ENCODE peak calls at places on chromosomes 11 and 22, in four cellular contexts. X, Y, U and J are unnamed samples.

GRCh38 chr22:45549739-45550138 is 47.1 kb downstream of the FBLN1 start:
- DNase-seq in X (no peak), U (no peak), Y (no peak), J (no peak)

GRCh38 chr11:96486890-96487633 is 97.2 kb downstream of the JRKL start:
- DNase-seq in Y (peak; percentile 85), X (no peak), U (peak; percentile 84), J (peak; percentile 49)

GRCh38 chr11:131674051-131674755 is 303.8 kb downstream of the NTM start:
- DNase-seq in U (peak; percentile 21), Y (peak; percentile 68), X (peak; percentile 86), J (peak; percentile 38)

GRCh38 chr11:66912963-66913362 is 45.2 kb downstream of the PC start:
- DNase-seq in U (peak; percentile 81), X (no peak), Y (no peak), J (no peak)

GRCh38 chr11:27183672-27184457 is 143.2 kb downstream of the BBOX1 start:
- DNase-seq in X (peak; percentile 43), U (peak; percentile 63), Y (peak; percentile 74), J (peak; percentile 78)

GRCh38 chr11:83292709-83293435 is 6.7 kb upstream of the CCDC90B start:
- DNase-seq in U (peak; percentile 57), Y (peak; percentile 67), X (no peak), J (peak; percentile 60)

GRCh38 chr22:49232319-49233067 is 595.2 kb downstream of the BRD1 start:
- DNase-seq in U (no peak), Y (no peak), X (no peak), J (no peak)

GRCh38 chr22:46338636-46339035 is 3.1 kb downstream of the TRMU start:
- DNase-seq in Y (no peak), U (no peak), X (no peak), J (no peak)

GRCh38 chr11:83827940-83828554 is 541.9 kb upstream of the CCDC90B start:
- DNase-seq in U (peak; percentile 42), Y (peak; percentile 46), X (no peak), J (peak; percentile 40)

GRCh38 chr11:28133146-28133545 is 25.0 kb downstream of the METTL15 start:
- DNase-seq in Y (no peak), X (no peak), U (no peak), J (no peak)

GRCh38 chr22:23911318-23911980 is 17.3 kb downstream of the MIF start:
- DNase-seq in Y (no peak), U (no peak), X (no peak), J (no peak)
- TF ChIP-seq NR3C1 in Y (no peak), U (no peak), X (no peak), J (no peak)

DNA sequence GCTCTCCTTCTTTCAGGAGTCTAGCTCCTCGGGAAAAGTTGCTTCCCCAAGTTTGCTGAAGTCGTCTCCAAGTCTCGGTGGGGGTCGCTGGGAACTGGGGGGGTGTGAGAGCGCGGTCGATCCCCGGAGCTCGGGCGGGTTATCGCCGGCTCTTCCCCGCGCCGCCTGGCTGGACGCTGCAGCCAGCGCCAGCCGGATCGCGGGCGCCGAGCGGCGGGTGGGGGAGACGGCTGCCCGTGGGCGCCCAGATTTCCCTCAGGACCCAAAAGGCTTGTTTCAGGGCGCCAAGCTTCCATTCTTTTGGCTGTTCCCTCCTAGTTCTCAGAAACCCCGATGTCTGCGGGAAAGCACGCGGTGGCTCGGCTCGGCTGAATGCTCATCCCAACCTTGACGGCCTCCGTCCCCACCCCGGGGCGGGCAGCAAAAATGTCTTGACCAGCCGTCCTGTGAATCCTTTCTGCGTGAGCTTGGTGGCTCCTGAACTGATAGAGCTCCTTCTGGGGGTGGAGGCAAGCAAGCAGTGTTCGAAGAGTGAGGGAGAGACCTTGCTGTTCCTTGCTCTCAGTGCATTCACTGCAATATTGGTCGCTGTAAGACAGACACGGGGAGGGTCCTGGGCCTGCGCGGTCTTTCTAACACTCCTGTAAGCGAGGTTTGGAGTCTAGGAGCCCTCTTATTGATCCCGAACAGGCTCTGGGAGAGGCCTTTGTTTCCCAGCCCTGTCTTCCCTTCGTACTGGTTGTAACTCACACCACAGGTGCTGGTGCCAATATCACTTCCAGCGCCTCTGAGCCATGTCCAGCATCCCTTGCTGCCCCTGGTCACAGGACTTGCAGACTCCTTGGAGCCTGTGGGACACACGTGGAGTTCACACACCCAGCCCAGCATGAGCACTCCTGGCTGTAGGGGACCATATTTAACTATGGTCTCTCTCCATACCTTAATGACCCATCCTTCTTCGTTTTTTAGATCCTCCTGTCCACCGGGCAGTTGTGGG is 1.8 kb downstream of the ZBTB16 start:
- DNase-seq in U (no peak), X (peak; percentile 20), Y (no peak), J (no peak)
- TF ChIP-seq NR3C1 in U (no peak), X (no peak), Y (no peak), J (no peak)

GRCh38 chr11:112581747-112582146 is 321.1 kb upstream of the PLET1 start:
- DNase-seq in Y (no peak), X (no peak), U (no peak), J (no peak)

GRCh38 chr11:112582366-112582765 is 321.7 kb upstream of the PLET1 start:
- DNase-seq in X (no peak), U (no peak), Y (no peak), J (no peak)

GRCh38 chr11:112587664-112588063 is 327.0 kb upstream of the PLET1 start:
- DNase-seq in X (no peak), Y (no peak), U (no peak), J (no peak)

GRCh38 chr11:112583246-112583893 is 322.7 kb upstream of the PLET1 start:
- DNase-seq in Y (no peak), X (no peak), U (no peak), J (no peak)

GRCh38 chr11:112584674-112585073 is 324.0 kb upstream of the PLET1 start:
- DNase-seq in Y (peak; percentile 8), X (peak; percentile 66), U (no peak), J (no peak)
- TF ChIP-seq NR3C1 in Y (no peak), X (no peak), U (no peak), J (no peak)

GRCh38 chr11:122797651-122798050 is 40.6 kb upstream of the CRTAM start:
- DNase-seq in X (no peak), Y (no peak), U (no peak), J (no peak)
- TF ChIP-seq NR3C1 in X (no peak), Y (no peak), U (no peak), J (no peak)

DNA sequence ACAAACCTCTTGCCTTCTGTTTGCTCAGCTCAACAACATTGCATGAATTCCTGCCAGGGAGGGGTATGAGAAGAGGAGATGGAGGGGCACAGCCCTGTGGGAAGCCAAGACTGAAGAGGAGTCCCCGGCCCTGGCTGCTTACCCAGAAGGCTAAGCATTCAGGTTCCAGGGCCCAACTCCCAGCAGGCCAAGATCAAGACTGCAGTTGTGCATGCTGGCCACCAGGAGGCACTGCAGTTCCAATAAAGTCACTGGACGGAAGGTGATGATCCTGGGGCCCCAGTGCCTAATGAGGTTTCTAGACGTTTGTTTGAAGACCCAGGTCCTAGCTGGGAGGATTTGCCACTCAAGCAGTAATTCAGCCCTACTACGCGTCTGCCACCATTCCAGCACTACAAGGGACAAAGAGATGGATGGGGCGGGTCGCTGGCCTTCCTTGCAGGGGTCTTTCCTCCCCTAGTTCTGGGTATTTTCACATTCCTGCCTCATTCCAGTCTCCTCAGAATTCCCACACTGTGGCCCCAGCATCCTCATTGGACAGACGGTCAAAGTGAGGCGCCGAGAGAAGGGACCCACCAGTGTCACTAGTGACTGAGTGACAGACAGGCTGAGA is 23.6 kb downstream of the ALX4 start:
- DNase-seq in X (peak; percentile 83), Y (peak; percentile 86), U (peak; percentile 35), J (peak; percentile 70)
- TF ChIP-seq NR3C1 in X (no peak), Y (no peak), U (no peak), J (no peak)

GRCh38 chr11:12361650-12362049 is 15.7 kb upstream of the PARVA start:
- DNase-seq in X (no peak), U (no peak), Y (no peak), J (no peak)

GRCh38 chr11:12362857-12363256 is 14.5 kb upstream of the PARVA start:
- DNase-seq in X (no peak), U (no peak), Y (no peak), J (no peak)

GRCh38 chr11:12356944-12357655 is 20.3 kb upstream of the PARVA start:
- DNase-seq in X (no peak), U (no peak), Y (no peak), J (no peak)

GRCh38 chr11:12358302-12359188 is 18.8 kb upstream of the PARVA start:
- DNase-seq in U (no peak), X (no peak), Y (no peak), J (no peak)

GRCh38 chr11:12359761-12360160 is 17.6 kb upstream of the PARVA start:
- DNase-seq in U (no peak), X (no peak), Y (no peak), J (no peak)
- TF ChIP-seq NR3C1 in U (no peak), X (no peak), Y (no peak), J (no peak)